ENCODE peak calls at places on chromosomes 11 and 22, in ten cellular contexts. G, M, E, A, U, O, W, L, Q and H are unnamed samples.

GRCh38 chr11:118705111-118705741 is 25.8 kb upstream of the TREH start:
- DNase-seq in G (no peak), M (no peak), E (no peak), A (no peak), U (no peak), O (no peak), W (no peak), L (no peak), Q (no peak), H (no peak)

GRCh38 chr11:8219257-8220021 is 44.2 kb downstream of the LMO1 start:
- DNase-seq in G (no peak), M (peak; percentile 21), E (peak; percentile 43), A (no peak), U (peak; percentile 63), O (peak; percentile 64), W (no peak), L (no peak), Q (no peak), H (no peak)

GRCh38 chr22:39723463-39723862 is 152.9 kb downstream of the CACNA1I start:
- DNase-seq in G (peak; percentile 28), M (no peak), E (no peak), A (no peak), U (no peak), O (peak; percentile 11), W (no peak), L (no peak), Q (no peak), H (no peak)

GRCh38 chr22:30810105-30810504 is 115.4 kb downstream of the OSBP2 start:
- DNase-seq in G (no peak), M (no peak), E (no peak), A (no peak), U (no peak), O (no peak), W (no peak), L (no peak), Q (no peak), H (no peak)

GRCh38 chr11:31870609-31871309 is 59.6 kb upstream of the PAX6 start:
- DNase-seq in G (peak; percentile 58), M (peak; percentile 11), E (peak; percentile 30), A (peak; percentile 13), U (peak; percentile 66), O (peak; percentile 50), W (peak; percentile 14), L (peak; percentile 68), Q (peak; percentile 23), H (no peak)

GRCh38 chr11:23974046-23974445 is 522.8 kb upstream of the LUZP2 start:
- DNase-seq in G (no peak), M (no peak), E (no peak), A (no peak), U (no peak), O (no peak), W (no peak), L (no peak), Q (no peak), H (no peak)

GRCh38 chr11:44805596-44805995 is 78.8 kb downstream of the TSPAN18 start:
- DNase-seq in G (no peak), M (no peak), E (no peak), A (no peak), U (no peak), O (no peak), W (no peak), L (no peak), Q (no peak), H (no peak)

GRCh38 chr11:77075425-77075905 is 8.7 kb downstream of the CAPN5 start:
- DNase-seq in G (peak; percentile 37), M (no peak), E (no peak), A (no peak), U (no peak), O (peak; percentile 56), W (no peak), L (no peak), Q (no peak), H (no peak)

DNA sequence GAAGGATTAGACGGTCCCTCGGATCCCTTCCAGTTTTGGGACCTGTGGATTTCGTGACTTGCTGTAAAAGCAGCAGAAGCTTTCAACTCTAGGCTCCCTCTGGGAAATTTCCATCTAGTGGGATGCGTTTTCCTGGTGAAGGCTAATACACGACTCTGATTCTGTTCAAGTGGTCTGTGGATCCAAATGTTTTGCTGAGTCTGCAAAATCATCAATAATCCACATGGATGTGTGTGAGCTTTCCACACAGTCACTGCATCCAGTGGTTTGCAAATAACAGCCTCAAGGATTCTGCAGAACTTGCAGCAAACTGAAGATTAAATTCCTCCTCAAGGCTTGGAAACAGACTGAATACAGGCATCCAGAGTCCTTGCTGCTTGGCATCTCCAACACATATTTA is 12.2 kb upstream of the DDB2 start:
- DNase-seq in G (no peak), M (no peak), E (no peak), A (no peak), U (no peak), O (no peak), W (no peak), L (no peak), Q (no peak), H (no peak)
- H3K36me3 ChIP-seq in G (no peaks in the 10 kb centered on the region), M (no peaks in the 10 kb centered on the region), E (no peaks in the 10 kb centered on the region), A (no peaks in the 10 kb centered on the region), U (no peaks in the 10 kb centered on the region), O (no peaks in the 10 kb centered on the region), W (no peaks in the 10 kb centered on the region), L (no peaks in the 10 kb centered on the region), Q (no peaks in the 10 kb centered on the region), H (no peaks in the 10 kb centered on the region)

GRCh38 chr22:29072193-29072978 is 449 bp upstream of the KREMEN1 start:
- DNase-seq in G (peak; percentile 94), M (peak; percentile 78), E (peak; percentile 98), A (peak; percentile 86), U (peak; percentile 88), O (peak; percentile 98), W (peak; percentile 87), L (peak; percentile 89), Q (peak; percentile 96), H (peak; percentile 84)
- TF ChIP-seq POLR2A in G (no peak), M (no peak), E (no peak), A (no peak), U (no peak), O (no peak), W (no peak), L (no peak), Q (no peak), H (no peak)

DNA sequence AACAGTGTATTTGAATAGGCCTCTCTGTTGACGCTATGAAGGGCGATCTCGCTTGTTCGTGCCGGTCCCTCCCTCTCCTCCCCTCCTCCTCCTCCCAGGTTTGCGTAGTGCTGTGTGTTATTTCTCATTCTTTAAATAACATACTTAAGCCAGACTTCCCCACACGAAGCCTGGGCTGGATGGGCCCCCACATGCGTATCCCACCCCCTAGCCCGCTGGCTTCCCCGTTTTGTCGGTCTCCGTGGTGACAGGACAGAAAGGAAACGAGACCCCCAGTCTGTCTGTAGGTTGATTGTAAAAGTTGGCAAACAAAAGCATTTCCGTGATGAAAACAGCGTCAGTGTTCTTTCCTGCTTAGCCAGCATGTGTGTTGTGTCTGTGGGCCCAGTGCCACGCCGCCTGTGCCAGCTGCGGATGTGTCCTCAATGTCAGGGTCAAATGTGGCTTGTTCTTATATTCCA is 27.3 kb downstream of the FAM118A start:
- DNase-seq in G (peak; percentile 67), M (peak; percentile 62), E (peak; percentile 84), A (peak; percentile 85), U (no peak), O (peak; percentile 84), W (peak; percentile 85), L (no peak), Q (peak; percentile 90), H (no peak)
- H3K36me3 ChIP-seq in G (no peaks in the 10 kb centered on the region), M (peaks cover 96% of the 10 kb centered on the region), E (no peaks in the 10 kb centered on the region), A (peaks cover 72% of the 10 kb centered on the region), U (peaks cover 87% of the 10 kb centered on the region), O (peaks cover 87% of the 10 kb centered on the region), W (no peaks in the 10 kb centered on the region), L (no peaks in the 10 kb centered on the region), Q (peaks cover 8% of the 10 kb centered on the region), H (no peaks in the 10 kb centered on the region)

GRCh38 chr11:62545437-62546243 is 966 bp downstream of the AHNAK start:
- DNase-seq in G (peak; percentile 96), M (peak; percentile 93), E (peak; percentile 95), A (peak; percentile 97), U (peak; percentile 92), O (peak; percentile 89), W (peak; percentile 91), L (peak; percentile 53), Q (peak; percentile 92), H (peak; percentile 97)
- TF ChIP-seq POLR2A in G (no peak), M (peak; percentile 17), E (no peak), A (no peak), U (no peak), O (no peak), W (peak; percentile 47), L (no peak), Q (peak; percentile 63), H (peak; percentile 28)

GRCh38 chr11:20089357-20089756 is 70.9 kb downstream of the DBX1 start:
- DNase-seq in G (no peak), M (no peak), E (no peak), A (no peak), U (no peak), O (no peak), W (no peak), L (no peak), Q (no peak), H (no peak)

GRCh38 chr11:20087118-20087521 is 73.2 kb downstream of the DBX1 start:
- DNase-seq in G (no peak), M (no peak), E (no peak), A (no peak), U (no peak), O (no peak), W (no peak), L (no peak), Q (no peak), H (no peak)

GRCh38 chr11:20089796-20090653 is 70.2 kb downstream of the DBX1 start:
- DNase-seq in G (no peak), M (no peak), E (no peak), A (peak; percentile 47), U (peak; percentile 81), O (peak; percentile 70), W (no peak), L (no peak), Q (no peak), H (no peak)

GRCh38 chr11:20090654-20091374 is 69.5 kb downstream of the DBX1 start:
- DNase-seq in G (no peak), M (no peak), E (no peak), A (no peak), U (peak; percentile 49), O (no peak), W (no peak), L (no peak), Q (no peak), H (no peak)

DNA sequence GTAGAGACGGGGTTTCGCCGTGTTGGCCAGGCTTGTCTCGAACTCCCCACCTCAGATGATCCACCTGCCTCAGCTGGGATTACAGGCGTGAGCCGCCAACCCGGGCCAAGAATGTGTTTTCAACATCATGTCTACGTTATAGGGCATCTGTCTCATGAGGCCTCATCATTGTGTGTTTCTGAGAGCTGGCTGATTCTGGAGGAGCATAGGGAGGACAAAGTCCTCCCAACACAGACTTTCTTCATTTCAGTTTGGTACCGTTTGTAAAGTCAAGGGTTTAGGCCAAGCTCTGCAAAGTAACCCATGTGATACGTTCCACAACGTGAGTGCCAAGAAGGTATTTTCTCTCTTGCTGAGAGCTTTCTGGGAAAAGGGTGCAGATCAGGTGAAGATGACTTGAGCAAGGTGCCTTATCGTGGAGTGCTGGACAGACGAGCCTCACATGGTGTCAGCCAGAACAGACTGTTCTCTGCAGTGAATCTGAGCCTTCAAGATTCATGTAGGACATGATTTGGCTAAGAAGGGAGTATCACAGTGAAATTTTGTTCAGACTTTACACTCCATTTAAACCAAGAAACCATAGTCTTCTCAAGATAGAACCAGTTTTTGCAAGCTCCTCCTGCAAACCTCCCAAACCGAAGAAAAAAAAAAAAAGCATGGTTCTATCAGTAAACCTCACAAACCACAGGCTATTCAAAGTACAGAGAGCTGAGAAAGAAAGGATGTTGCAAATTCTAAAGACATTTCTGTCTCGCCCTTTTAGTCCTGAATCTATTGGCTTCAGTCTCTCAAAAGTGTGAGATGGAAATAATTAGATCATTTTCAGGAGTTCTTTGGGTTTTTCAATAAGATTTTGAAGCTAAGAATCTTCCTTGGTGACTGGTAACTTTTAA is 71.7 kb downstream of the DBX1 start:
- DNase-seq in G (no peak), M (no peak), E (no peak), A (no peak), U (peak; percentile 41), O (no peak), W (no peak), L (no peak), Q (no peak), H (no peak)
- H3K36me3 ChIP-seq in G (no peaks in the 10 kb centered on the region), M (peaks cover 77% of the 10 kb centered on the region), E (no peaks in the 10 kb centered on the region), A (peaks cover 61% of the 10 kb centered on the region), U (no peaks in the 10 kb centered on the region), O (peaks cover 84% of the 10 kb centered on the region), W (no peaks in the 10 kb centered on the region), L (peaks cover 35% of the 10 kb centered on the region), Q (no peaks in the 10 kb centered on the region), H (no peaks in the 10 kb centered on the region)